ENCODE peak calls at places on chromosomes 11 and 22, in ten cellular contexts. V, U, J, W, O, H, L, M, X and S are unnamed samples.
A peak's percentile ranks its signal among the peaks of the same experiment; 100 is the strongest.

GRCh38 chr11:66388746-66389386 is 17.3 kb upstream of the SLC29A2 start:
- DNase-seq in M (peak; percentile 46), H (peak; percentile 63), X (peak; percentile 94), J (peak; percentile 74), W (peak; percentile 80), L (peak; percentile 71), O (no peak), U (peak; percentile 45), V (peak; percentile 64), S (peak; percentile 66)

GRCh38 chr22:44340271-44341239 is 27.8 kb upstream of the SHISAL1 start:
- DNase-seq in U (no peak), H (no peak), X (peak; percentile 84), L (no peak), M (no peak), O (no peak), J (no peak), W (no peak), V (no peak), S (no peak)

GRCh38 chr22:35426801-35427140 is 26.8 kb downstream of the MCM5 start:
- DNase-seq in U (no peak), J (no peak), H (no peak), V (no peak), X (no peak), L (no peak), O (no peak), M (no peak), W (no peak), S (no peak)

GRCh38 chr11:80846979-80847378 is 1406.1 kb upstream of the TENM4 start:
- DNase-seq in X (no peak), W (no peak), L (peak; percentile 20), U (no peak), J (no peak), V (no peak), H (no peak), O (no peak), M (no peak), S (no peak)

GRCh38 chr11:100512475-100512874 is 174.6 kb upstream of the ARHGAP42 start:
- DNase-seq in V (no peak), O (no peak), H (no peak), J (no peak), W (no peak), L (no peak), M (no peak), U (no peak), X (no peak), S (no peak)

GRCh38 chr22:36816635-36817428 is at the start of gene PVALB:
- DNase-seq in O (peak; percentile 53), V (no peak), X (peak; percentile 93), M (no peak), H (no peak), J (peak; percentile 65), U (peak; percentile 3), W (no peak), L (peak; percentile 7), S (peak; percentile 74)

GRCh38 chr11:46200537-46201281 is 76.8 kb upstream of the CREB3L1 start:
- DNase-seq in M (no peak), H (no peak), J (no peak), X (no peak), U (no peak), L (no peak), O (no peak), W (no peak), V (no peak), S (no peak)

GRCh38 chr22:25494774-25495173 is 69.7 kb upstream of the GRK3 start:
- DNase-seq in M (no peak), U (no peak), O (no peak), H (no peak), W (no peak), L (no peak), V (no peak), X (peak; percentile 5), J (no peak), S (no peak)

GRCh38 chr11:8033312-8033715 is 46.2 kb downstream of the EIF3F start:
- DNase-seq in O (peak; percentile 74), H (peak; percentile 39), M (peak; percentile 74), X (peak; percentile 67), U (peak; percentile 59), J (peak; percentile 88), L (peak; percentile 40), W (peak; percentile 58), V (peak; percentile 29), S (peak; percentile 88)

GRCh38 chr11:43802509-43802908 is 78.1 kb upstream of the ALKBH3 start:
- DNase-seq in V (no peak), L (no peak), O (peak; percentile 13), M (no peak), U (no peak), W (no peak), J (peak; percentile 30), H (no peak), X (no peak), S (peak; percentile 11)

GRCh38 chr22:24331468-24332440 is 61.1 kb downstream of the SPECC1L start:
- DNase-seq in L (no peak), V (no peak), O (no peak), W (no peak), U (no peak), J (no peak), H (no peak), M (no peak), X (no peak), S (no peak)

GRCh38 chr11:74171630-74172465 is 759 bp downstream of the PPME1 start:
- DNase-seq in H (no peak), J (no peak), O (no peak), M (no peak), X (no peak), W (no peak), L (no peak), V (no peak), U (no peak), S (no peak)

GRCh38 chr11:13135385-13136271 is 126.5 kb downstream of the RASSF10 start:
- DNase-seq in J (no peak), O (no peak), W (peak; percentile 24), V (no peak), H (no peak), L (no peak), M (peak; percentile 28), X (no peak), U (no peak), S (peak; percentile 36)

GRCh38 chr22:44472583-44472982 is 25.4 kb downstream of the RTL6 start:
- DNase-seq in X (no peak), U (no peak), L (no peak), H (no peak), W (no peak), O (no peak), J (no peak), V (no peak), M (no peak), S (no peak)

GRCh38 chr22:21816472-21816786 is 51.0 kb downstream of the MAPK1 start:
- DNase-seq in M (no peak), X (no peak), V (no peak), J (no peak), U (no peak), L (no peak), H (no peak), O (no peak), W (no peak), S (no peak)

GRCh38 chr11:5625281-5625680 is 480 bp downstream of the TRIM34 start:
- DNase-seq in O (no peak), X (no peak), V (no peak), H (no peak), L (no peak), U (no peak), J (no peak), M (peak; percentile 7), W (no peak), S (no peak)

GRCh38 chr22:44286673-44287072 is 26.1 kb downstream of the SHISAL1 start:
- DNase-seq in O (no peak), M (no peak), X (no peak), W (no peak), V (no peak), U (no peak), H (no peak), J (peak; percentile 79), L (no peak), S (no peak)

GRCh38 chr11:1707751-1708150 is 10.8 kb downstream of the KRTAP5-6 start:
- DNase-seq in O (no peak), W (no peak), L (no peak), J (no peak), U (no peak), X (no peak), H (no peak), V (no peak), M (no peak), S (no peak)

GRCh38 chr11:63572026-63572688 is 9.0 kb upstream of the PLAAT2 start:
- DNase-seq in W (no peak), V (no peak), H (no peak), J (no peak), L (no peak), O (no peak), M (no peak), U (no peak), X (peak; percentile 44), S (no peak)

GRCh38 chr11:66866420-66867010 is 9.7 kb downstream of the LRFN4 start:
- DNase-seq in H (no peak), O (no peak), J (peak; percentile 53), M (no peak), L (no peak), V (no peak), W (no peak), U (no peak), X (peak; percentile 94), S (no peak)

GRCh38 chr11:33885338-33886005 is 6.4 kb downstream of the LMO2 start:
- DNase-seq in J (no peak), U (no peak), X (no peak), O (no peak), V (no peak), H (no peak), M (no peak), W (no peak), L (no peak), S (no peak)

GRCh38 chr11:61966673-61967176 is 709 bp downstream of the FTH1 start:
- DNase-seq in L (no peak), W (peak; percentile 51), V (no peak), O (peak; percentile 30), J (peak; percentile 32), X (peak; percentile 43), H (no peak), U (no peak), M (no peak), S (no peak)

GRCh38 chr11:62592216-62592815 is 993 bp upstream of the TUT1 start:
- DNase-seq in X (no peak), J (no peak), U (no peak), O (no peak), L (no peak), V (no peak), H (no peak), W (no peak), M (no peak), S (peak; percentile 12)

GRCh38 chr11:118661425-118662301 is 17.8 kb downstream of the TREH start:
- DNase-seq in W (no peak), O (no peak), U (no peak), V (no peak), L (no peak), M (no peak), X (no peak), H (no peak), J (no peak), S (no peak)

GRCh38 chr11:13963949-13964770 is 1.6 kb downstream of the SPON1 start:
- DNase-seq in H (no peak), X (no peak), L (peak; percentile 17), O (no peak), V (no peak), J (peak; percentile 54), W (no peak), M (no peak), U (no peak), S (peak; percentile 61)